ENCODE peak calls at places on chromosome 6, in four cellular contexts. U, T, P and W are unnamed samples.

GRCh38 chr6:100269189-100269588 is 195.5 kb downstream of the SIM1 start:
- DNase-seq in U (no peak), T (no peak), P (no peak), W (no peak)

GRCh38 chr6:135722182-135722581 is 129.3 kb upstream of the PDE7B start:
- DNase-seq in T (no peak), P (no peak), U (no peak), W (no peak)

GRCh38 chr6:101640131-101640530 is 246.6 kb downstream of the GRIK2 start:
- DNase-seq in U (no peak), P (no peak), T (no peak), W (no peak)

GRCh38 chr6:7559651-7560385 is 18.3 kb downstream of the DSP start:
- DNase-seq in T (no peak), P (peak), U (no peak), W (no peak)

GRCh38 chr6:124977067-124977908 is 15.1 kb downstream of the RNF217 start:
- DNase-seq in P (no peak), T (peak), U (no peak), W (no peak)

GRCh38 chr6:1230281-1230680 is 81.6 kb upstream of the FOXQ1 start:
- DNase-seq in P (no peak), T (no peak), U (no peak), W (no peak)

GRCh38 chr6:144159231-144159630 is 8.9 kb downstream of the STX11 start:
- DNase-seq in P (no peak), U (no peak), T (no peak), W (no peak)

GRCh38 chr6:87093651-87094050 is 1.3 kb downstream of the CGA start:
- DNase-seq in P (no peak), U (no peak), T (no peak), W (no peak)

GRCh38 chr6:30037182-30037788 is 23.8 kb upstream of the POLR1H start:
- DNase-seq in T (peak), P (peak), U (no peak), W (peak)

GRCh38 chr6:104784884-104785283 is 74.8 kb downstream of the HACE1 start:
- DNase-seq in T (no peak), U (no peak), P (no peak), W (no peak)

GRCh38 chr6:44428682-44429081 is 41.2 kb downstream of the CDC5L start:
- DNase-seq in T (no peak), P (no peak), U (no peak), W (no peak)

GRCh38 chr6:158564243-158565121 is 4.6 kb downstream of the TMEM181 start:
- DNase-seq in P (no peak), T (no peak), U (no peak), W (no peak)

GRCh38 chr6:16769986-16770376 is 8.7 kb upstream of the ATXN1 start:
- DNase-seq in U (no peak), P (no peak), T (no peak), W (no peak)

GRCh38 chr6:157440162-157440561 is 59.2 kb downstream of the ZDHHC14 start:
- DNase-seq in U (no peak), T (no peak), P (no peak), W (no peak)

GRCh38 chr6:1781152-1781848 is 171.6 kb downstream of the FOXC1 start:
- DNase-seq in U (no peak), T (no peak), P (no peak), W (no peak)

GRCh38 chr6:424741-425417 is 33.3 kb downstream of the IRF4 start:
- DNase-seq in P (no peak), T (no peak), U (no peak), W (no peak)

GRCh38 chr6:110188791-110189190 is 8.6 kb downstream of the CDC40 start:
- DNase-seq in T (no peak), P (no peak), U (no peak), W (no peak)

GRCh38 chr6:154297711-154298110 is 58.9 kb downstream of the IPCEF1 start:
- DNase-seq in U (no peak), P (no peak), T (no peak), W (no peak)

GRCh38 chr6:155031091-155031490 is 36.0 kb downstream of the TIAM2 start:
- DNase-seq in U (no peak), T (no peak), P (no peak), W (no peak)

GRCh38 chr6:12490376-12490903 is 200.3 kb downstream of the EDN1 start:
- DNase-seq in T (no peak), U (no peak), P (no peak), W (no peak)

GRCh38 chr6:140062042-140063041 is 687.9 kb upstream of the CITED2 start:
- DNase-seq in P (no peak), U (no peak), T (no peak), W (no peak)

DNA sequence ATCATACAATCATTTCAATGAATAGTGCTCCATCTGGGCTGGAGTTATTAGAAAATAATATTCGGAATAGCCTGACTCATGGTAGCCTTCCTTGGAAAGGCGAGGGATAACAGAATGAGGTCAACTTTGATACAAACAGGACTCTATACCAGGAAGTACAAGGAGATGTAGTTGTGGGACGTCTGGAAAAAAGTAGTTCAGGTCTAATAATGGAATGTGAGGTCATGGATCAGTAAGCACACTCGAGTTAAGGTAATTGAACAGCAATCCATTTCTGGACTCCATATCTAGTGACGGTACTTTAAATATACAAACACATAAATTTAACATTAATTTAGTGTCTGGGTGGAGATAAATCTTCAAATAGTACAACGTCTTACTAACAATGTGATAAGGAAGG is 1204.0 kb upstream of the ADGRB3 start:
- DNase-seq in P (no peak), U (no peak), T (no peak), W (no peak)
- TF ChIP-seq REST in P (no peak), U (no peak), T (no peak), W (no peak)

GRCh38 chr6:74574794-74575193 is 631.1 kb downstream of the COL12A1 start:
- DNase-seq in T (peak), P (peak), U (no peak), W (peak)
- TF ChIP-seq CREB1 in T (no peak), P (no peak), U (no peak), W (no peak)

GRCh38 chr6:31632279-31632946 is 11.9 kb downstream of the PRRC2A start:
- DNase-seq in T (no peak), U (no peak), P (no peak), W (no peak)
- TF ChIP-seq REST in T (no peak), U (no peak), P (no peak), W (no peak)

DNA sequence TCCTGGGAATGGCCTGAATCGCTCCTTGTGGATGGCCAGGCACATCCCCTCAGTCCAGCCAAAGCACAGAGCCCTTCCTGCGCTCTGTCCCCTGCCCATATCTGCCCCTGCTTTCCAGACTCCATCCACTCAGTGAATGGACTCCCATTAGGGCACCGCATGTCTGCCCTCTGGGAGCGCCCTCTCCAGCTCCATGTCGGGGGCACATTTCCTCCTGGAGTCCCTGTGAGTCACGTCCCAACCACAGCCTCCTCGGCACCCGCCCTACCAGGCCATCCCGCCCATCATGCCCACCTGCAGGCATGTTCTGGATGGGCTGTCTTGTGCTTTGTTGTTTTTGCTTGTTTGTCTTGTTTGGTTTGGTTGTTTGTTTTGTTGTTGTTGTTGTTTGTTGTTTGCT is 96.8 kb downstream of the PSMB1 start:
- DNase-seq in T (no peak), U (no peak), P (no peak), W (no peak)
- TF ChIP-seq CREB1 in T (no peak), U (no peak), P (no peak), W (no peak)